ENCODE peak calls at places on chromosomes 11 and 22, in four cellular contexts. V is colonic mucosa, Z is pancreas, O is heart left ventricle. M is an unnamed sample. For H3K4me1 and H3K36me3, the result is how much of the 10 kb centered on the place peaks cover.

GRCh38 chr22:20268350-20269012 is 363 bp upstream of the RTN4R start:
- DNase-seq in V (peak), Z (peak), O (peak), M (no peak)

GRCh38 chr22:25069758-25070461 is 117.4 kb downstream of the KIAA1671 start:
- DNase-seq in V (no peak), Z (no peak), O (no peak), M (no peak)

GRCh38 chr11:30567148-30567547 is 19.0 kb downstream of the MPPED2 start:
- DNase-seq in V (no peak), Z (no peak), O (no peak), M (no peak)

GRCh38 chr11:69510471-69511357 is 29.3 kb downstream of the LINC01488 start:
- DNase-seq in V (no peak), Z (no peak), O (no peak), M (no peak)

GRCh38 chr11:93054881-93055280 is 85.4 kb downstream of the MTNR1B start:
- DNase-seq in V (no peak), Z (no peak), O (no peak), M (no peak)

GRCh38 chr11:117076941-117077659 is 21.1 kb downstream of the SIK3 start:
- DNase-seq in V (no peak), Z (no peak), O (no peak), M (no peak)

GRCh38 chr11:117837791-117838190 is 13.2 kb upstream of the FXYD2 start:
- DNase-seq in V (no peak), Z (no peak), O (no peak), M (no peak)

GRCh38 chr22:32531955-32532818 is 57.6 kb downstream of the FBXO7 start:
- DNase-seq in V (peak), Z (peak), O (peak), M (no peak)

GRCh38 chr11:32081129-32081641 is 9.7 kb upstream of the RCN1 start:
- DNase-seq in V (no peak), Z (no peak), O (no peak), M (no peak)

GRCh38 chr22:45055936-45056335 is 46.1 kb upstream of the PHF21B start:
- DNase-seq in V (no peak), Z (no peak), O (no peak), M (no peak)

GRCh38 chr22:45053571-45053970 is 43.8 kb upstream of the PHF21B start:
- DNase-seq in V (no peak), Z (no peak), O (no peak), M (no peak)

GRCh38 chr22:45059296-45059695 is 49.5 kb upstream of the PHF21B start:
- DNase-seq in V (no peak), Z (no peak), O (no peak), M (no peak)

GRCh38 chr22:45061332-45061731 is 51.5 kb upstream of the PHF21B start:
- DNase-seq in V (no peak), Z (no peak), O (no peak), M (no peak)

GRCh38 chr22:45058622-45058912 is 48.8 kb upstream of the PHF21B start:
- DNase-seq in V (no peak), Z (no peak), O (no peak), M (no peak)
- H3K4me1 ChIP-seq in V (under half), Z (under half), O (under half), M (under half)

DNA sequence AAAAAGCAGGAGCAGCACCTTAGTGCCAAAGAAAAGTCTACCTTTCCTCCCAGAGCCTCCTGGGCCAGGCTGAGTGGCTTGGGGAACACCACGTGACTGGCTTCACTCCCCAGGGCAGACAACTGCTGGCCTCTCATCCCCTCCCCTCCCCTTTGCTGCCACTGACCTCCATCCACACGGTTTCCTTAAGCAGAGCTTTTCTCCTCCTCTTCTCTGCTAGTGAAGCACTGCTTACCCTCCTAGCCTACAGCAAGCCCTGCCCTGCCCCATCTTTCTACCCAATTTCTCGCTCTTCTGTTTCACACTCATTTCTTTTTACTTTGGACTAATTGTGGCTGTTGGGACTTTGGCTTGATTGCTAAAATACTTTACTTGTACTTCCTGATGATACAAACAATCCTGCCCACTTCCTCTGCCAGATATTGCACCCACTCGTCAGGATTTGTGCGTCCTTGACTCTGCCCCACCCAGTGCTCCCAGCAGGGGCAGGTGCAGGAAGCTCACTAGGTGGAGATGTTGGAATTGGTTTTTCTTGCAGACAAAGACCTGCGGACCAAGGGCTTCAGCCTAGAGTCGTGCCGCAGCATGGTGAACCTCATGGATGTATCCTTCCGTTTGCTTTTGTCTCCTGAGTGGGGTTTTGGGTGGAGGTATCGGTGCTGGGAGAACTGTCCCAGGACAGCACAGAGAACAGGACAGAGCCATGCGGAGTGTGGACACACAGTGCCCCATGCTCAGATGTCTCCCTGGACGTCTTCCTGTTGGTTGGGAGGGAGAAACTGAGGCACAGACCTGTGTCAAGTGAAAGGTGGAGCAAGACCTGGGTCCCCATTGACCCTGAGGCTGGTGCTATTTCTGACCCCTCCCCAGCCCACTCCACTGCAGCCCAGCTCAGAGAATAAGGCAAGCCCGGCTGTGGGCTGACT is 27.3 kb downstream of the CAPN1 start:
- DNase-seq in V (peak), Z (no peak), O (no peak), M (no peak)
- H3K36me3 ChIP-seq in V (under half), Z (half or more), O (under half), M (half or more)

GRCh38 chr11:78417175-78417887 is at the start of gene GAB2:
- DNase-seq in V (peak), Z (peak), O (peak), M (no peak)
- H3K4me1 ChIP-seq in V (under half), Z (under half), O (under half), M (half or more)

DNA sequence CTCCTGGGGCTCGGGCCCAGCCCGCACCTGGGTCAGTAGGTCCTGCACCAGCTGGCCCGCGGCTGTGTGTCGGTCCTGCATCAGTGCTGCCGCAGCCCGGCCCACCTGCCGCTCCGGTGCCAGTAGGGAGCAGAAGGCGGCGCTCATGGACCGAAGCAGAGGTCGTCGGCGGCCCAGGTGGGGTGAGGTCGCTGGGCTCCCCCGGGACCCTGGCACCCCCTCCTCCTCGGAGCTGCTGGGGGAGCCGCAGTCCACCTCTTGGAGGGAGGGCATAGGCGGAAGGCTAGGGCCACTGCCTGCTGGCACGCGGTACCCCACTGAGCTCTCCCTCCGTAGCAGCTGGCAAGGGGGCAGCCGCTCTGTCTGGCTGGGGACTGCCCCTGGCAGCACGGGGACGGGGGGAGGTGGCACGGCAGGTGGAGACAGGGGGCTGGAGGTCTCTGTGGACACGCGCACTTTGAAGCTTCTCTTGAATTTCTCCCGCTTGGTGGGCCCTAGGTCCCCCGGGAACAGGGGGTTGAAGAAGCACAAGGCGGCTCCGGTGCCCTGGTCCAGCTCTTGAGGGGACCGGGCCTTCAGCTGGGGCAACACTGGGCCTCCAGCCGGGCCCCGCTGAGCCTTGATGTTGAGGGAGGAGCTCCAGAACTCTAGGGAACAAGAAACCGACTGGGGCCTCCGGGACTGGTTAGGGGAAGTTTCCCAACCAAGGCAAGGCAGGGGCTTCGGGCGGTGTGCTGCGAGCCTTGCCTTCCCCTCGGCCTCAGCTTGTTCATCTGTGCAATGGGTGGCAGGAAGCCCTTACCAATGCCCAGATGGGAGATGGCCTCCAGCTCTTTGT is 1.4 kb downstream of the RIN1 start:
- DNase-seq in V (no peak), Z (peak), O (no peak), M (no peak)
- H3K36me3 ChIP-seq in V (under half), Z (under half), O (under half), M (under half)

M was measured in vagina.